ENCODE peak calls at places on chromosomes 7 and 10, in nine cellular contexts. One of them, this sample, is unnamed.

GRCh38 chr7:20403356-20403755 is 72.7 kb downstream of the ITGB8 start:
- ATAC-seq in right cardiac atrium: peak
- ATAC-seq in stimulated activated naive B cell treated with anti-CD40 and anti-IgM and Interleukin-4, amounts not matched to agents 10 μg/mL and 1 μg/mL and 100 μg/mL, for 72 hours: no peak
- ATAC-seq in lower lobe of right lung: no peak
- ATAC-seq in aorta: peak
- ATAC-seq in pancreas: peak
- ATAC-seq in left ventricle myocardium superior: peak
- ATAC-seq in memory B cell: no peak
- ATAC-seq in psoas muscle: no peak
- ATAC-seq in this sample: peak

GRCh38 chr7:112233048-112233697 is 26.7 kb downstream of the ZNF277 start:
- ATAC-seq in memory B cell: no peak
- ATAC-seq in aorta: no peak
- ATAC-seq in right cardiac atrium: peak
- ATAC-seq in psoas muscle: peak
- ATAC-seq in stimulated activated naive B cell treated with anti-CD40 and anti-IgM and Interleukin-4, amounts not matched to agents 10 μg/mL and 1 μg/mL and 100 μg/mL, for 72 hours: no peak
- ATAC-seq in lower lobe of right lung: no peak
- ATAC-seq in pancreas: no peak
- ATAC-seq in left ventricle myocardium superior: peak
- ATAC-seq in this sample: no peak

GRCh38 chr7:129845178-129845971 is 107.4 kb downstream of the UBE2H start:
- ATAC-seq in lower lobe of right lung: peak
- ATAC-seq in right cardiac atrium: peak
- ATAC-seq in left ventricle myocardium superior: peak
- ATAC-seq in stimulated activated naive B cell treated with anti-CD40 and anti-IgM and Interleukin-4, amounts not matched to agents 10 μg/mL and 1 μg/mL and 100 μg/mL, for 72 hours: peak
- ATAC-seq in aorta: peak
- ATAC-seq in psoas muscle: peak
- ATAC-seq in pancreas: no peak
- ATAC-seq in memory B cell: no peak
- ATAC-seq in this sample: peak

GRCh38 chr7:78350926-78351325 is 552.4 kb downstream of the PHTF2 start:
- ATAC-seq in right cardiac atrium: no peak
- ATAC-seq in stimulated activated naive B cell treated with anti-CD40 and anti-IgM and Interleukin-4, amounts not matched to agents 10 μg/mL and 1 μg/mL and 100 μg/mL, for 72 hours: no peak
- ATAC-seq in aorta: no peak
- ATAC-seq in lower lobe of right lung: no peak
- ATAC-seq in psoas muscle: no peak
- ATAC-seq in memory B cell: no peak
- ATAC-seq in left ventricle myocardium superior: no peak
- ATAC-seq in pancreas: peak
- ATAC-seq in this sample: no peak

GRCh38 chr7:1049006-1049741 is 4.8 kb downstream of the GPR146 start:
- ATAC-seq in pancreas: no peak
- ATAC-seq in right cardiac atrium: no peak
- ATAC-seq in memory B cell: no peak
- ATAC-seq in stimulated activated naive B cell treated with anti-CD40 and anti-IgM and Interleukin-4, amounts not matched to agents 10 μg/mL and 1 μg/mL and 100 μg/mL, for 72 hours: peak
- ATAC-seq in left ventricle myocardium superior: no peak
- ATAC-seq in aorta: no peak
- ATAC-seq in psoas muscle: no peak
- ATAC-seq in lower lobe of right lung: no peak
- ATAC-seq in this sample: no peak

GRCh38 chr10:114243661-114244060 is 4.6 kb downstream of the VWA2 start:
- ATAC-seq in psoas muscle: no peak
- ATAC-seq in aorta: no peak
- ATAC-seq in right cardiac atrium: no peak
- ATAC-seq in left ventricle myocardium superior: no peak
- ATAC-seq in memory B cell: no peak
- ATAC-seq in pancreas: no peak
- ATAC-seq in stimulated activated naive B cell treated with anti-CD40 and anti-IgM and Interleukin-4, amounts not matched to agents 10 μg/mL and 1 μg/mL and 100 μg/mL, for 72 hours: no peak
- ATAC-seq in lower lobe of right lung: no peak
- ATAC-seq in this sample: no peak

GRCh38 chr10:30454744-30455498 is 20.9 kb downstream of the MAP3K8 start:
- ATAC-seq in pancreas: no peak
- ATAC-seq in right cardiac atrium: peak
- ATAC-seq in left ventricle myocardium superior: peak
- ATAC-seq in lower lobe of right lung: peak
- ATAC-seq in memory B cell: no peak
- ATAC-seq in stimulated activated naive B cell treated with anti-CD40 and anti-IgM and Interleukin-4, amounts not matched to agents 10 μg/mL and 1 μg/mL and 100 μg/mL, for 72 hours: peak
- ATAC-seq in aorta: peak
- ATAC-seq in psoas muscle: peak
- ATAC-seq in this sample: peak

GRCh38 chr10:110008518-110009339 is 945 bp downstream of the ADD3 start:
- ATAC-seq in left ventricle myocardium superior: peak
- ATAC-seq in memory B cell: peak
- ATAC-seq in pancreas: peak
- ATAC-seq in aorta: peak
- ATAC-seq in psoas muscle: peak
- ATAC-seq in lower lobe of right lung: peak
- ATAC-seq in stimulated activated naive B cell treated with anti-CD40 and anti-IgM and Interleukin-4, amounts not matched to agents 10 μg/mL and 1 μg/mL and 100 μg/mL, for 72 hours: peak
- ATAC-seq in right cardiac atrium: no peak
- ATAC-seq in this sample: peak

GRCh38 chr7:17599733-17600685 is 301.6 kb downstream of the AHR start:
- ATAC-seq in psoas muscle: no peak
- ATAC-seq in stimulated activated naive B cell treated with anti-CD40 and anti-IgM and Interleukin-4, amounts not matched to agents 10 μg/mL and 1 μg/mL and 100 μg/mL, for 72 hours: no peak
- ATAC-seq in memory B cell: no peak
- ATAC-seq in pancreas: no peak
- ATAC-seq in left ventricle myocardium superior: no peak
- ATAC-seq in right cardiac atrium: no peak
- ATAC-seq in aorta: no peak
- ATAC-seq in lower lobe of right lung: peak
- ATAC-seq in this sample: peak

GRCh38 chr10:33235271-33235884 is 99.1 kb downstream of the NRP1 start:
- ATAC-seq in stimulated activated naive B cell treated with anti-CD40 and anti-IgM and Interleukin-4, amounts not matched to agents 10 μg/mL and 1 μg/mL and 100 μg/mL, for 72 hours: no peak
- ATAC-seq in memory B cell: no peak
- ATAC-seq in psoas muscle: no peak
- ATAC-seq in right cardiac atrium: no peak
- ATAC-seq in lower lobe of right lung: no peak
- ATAC-seq in left ventricle myocardium superior: no peak
- ATAC-seq in aorta: no peak
- ATAC-seq in pancreas: no peak
- ATAC-seq in this sample: no peak